ENCODE peak calls at places on chromosomes 12 and 14, in seven cellular contexts. A, Z, D, E, X, M and J are unnamed samples.
A peak's percentile ranks its signal among the peaks of the same experiment; 100 is the strongest.

GRCh38 chr14:80491131-80491530 is 279.8 kb upstream of the DIO2 start:
- DNase-seq in D (no peak), E (no peak), M (no peak), A (no peak), Z (peak; percentile 21), X (no peak), J (peak; percentile 12)

GRCh38 chr12:93521225-93521854 is 51.1 kb upstream of the SOCS2 start:
- DNase-seq in Z (no peak), E (no peak), A (no peak), M (no peak), D (no peak), X (no peak), J (no peak)

GRCh38 chr12:116442981-116443380 is 116.2 kb upstream of the MAP1LC3B2 start:
- DNase-seq in A (no peak), D (no peak), E (no peak), Z (no peak), M (no peak), X (no peak), J (no peak)

GRCh38 chr12:6778212-6778570 is 5.9 kb downstream of the LAG3 start:
- DNase-seq in A (no peak), M (no peak), X (no peak), Z (no peak), D (no peak), E (no peak), J (no peak)

GRCh38 chr14:74562515-74563232 is 49.4 kb downstream of the LTBP2 start:
- DNase-seq in E (no peak), A (no peak), M (no peak), X (no peak), Z (peak; percentile 18), D (no peak), J (peak; percentile 43)

GRCh38 chr12:75447695-75448393 is 32.7 kb upstream of the GLIPR1 start:
- DNase-seq in D (no peak), Z (no peak), X (no peak), A (no peak), M (no peak), E (no peak), J (no peak)

GRCh38 chr14:92586001-92586947 is 72.7 kb downstream of the RIN3 start:
- DNase-seq in E (no peak), A (no peak), X (peak; percentile 53), M (no peak), D (peak; percentile 99), Z (peak; percentile 43), J (no peak)

GRCh38 chr14:77141592-77142288 is at the start of gene ZDHHC22:
- DNase-seq in M (no peak), A (no peak), X (no peak), E (no peak), Z (no peak), D (no peak), J (no peak)

GRCh38 chr14:36647827-36648753 is 13.6 kb upstream of the PAX9 start:
- DNase-seq in E (peak; percentile 54), D (no peak), A (no peak), M (no peak), Z (peak; percentile 19), X (no peak), J (peak; percentile 50)

GRCh38 chr12:32997471-32997870 is 100.9 kb upstream of the PKP2 start:
- DNase-seq in Z (no peak), M (no peak), A (no peak), D (no peak), X (no peak), E (no peak), J (no peak)